ENCODE peak calls at places on chromosomes 11 and 22, in six cellular contexts. Z is lower lobe of right lung, P is kidney, W is spleen, T is NB4, N is fibroblast of lung. J is an unnamed sample.

GRCh38 chr11:94845622-94846021 is 77.5 kb downstream of the AMOTL1 start:
- DNase-seq in W (no peak), P (no peak), N (peak; percentile 84), T (no peak), Z (peak; percentile 53), J (no peak)

GRCh38 chr11:73350908-73351636 is 25.1 kb upstream of the RELT start:
- DNase-seq in P (no peak), T (peak; percentile 83), N (peak; percentile 88), W (peak; percentile 88), Z (peak; percentile 72), J (no peak)

GRCh38 chr11:130408401-130408890 is 20.0 kb downstream of the ADAMTS8 start:
- DNase-seq in N (no peak), T (no peak), Z (no peak), W (no peak), P (no peak), J (no peak)

GRCh38 chr11:118921121-118921928 is 4.4 kb downstream of the BCL9L start:
- DNase-seq in Z (peak; percentile 80), W (peak; percentile 76), T (peak; percentile 69), N (peak; percentile 97), P (peak; percentile 93), J (peak; percentile 82)

GRCh38 chr11:14454861-14455632 is 44.6 kb downstream of the COPB1 start:
- DNase-seq in P (no peak), W (no peak), Z (no peak), T (peak; percentile 22), N (peak; percentile 63), J (peak; percentile 3)

GRCh38 chr11:121723261-121723741 is 270.5 kb upstream of the SORL1-AS1 start:
- DNase-seq in W (no peak), N (peak; percentile 67), Z (no peak), P (no peak), T (no peak), J (peak; percentile 66)

GRCh38 chr11:8757047-8757446 is 74.5 kb downstream of the RPL27A start:
- DNase-seq in N (no peak), T (no peak), P (no peak), W (no peak), Z (no peak), J (no peak)

GRCh38 chr22:29744902-29745301 is 21.9 kb downstream of the ZMAT5 start:
- DNase-seq in Z (no peak), T (no peak), W (no peak), N (peak; percentile 59), P (no peak), J (peak; percentile 89)

GRCh38 chr22:39365406-39365782 is 15.6 kb downstream of the SYNGR1 start:
- DNase-seq in W (no peak), T (no peak), P (no peak), N (no peak), Z (no peak), J (no peak)

GRCh38 chr22:49348631-49349030 is 479.0 kb downstream of the BRD1 start:
- DNase-seq in W (peak; percentile 48), Z (peak; percentile 26), P (peak; percentile 34), T (no peak), N (no peak), J (no peak)

GRCh38 chr22:49699476-49699875 is 128.2 kb downstream of the BRD1 start:
- DNase-seq in Z (no peak), P (no peak), W (no peak), T (no peak), N (no peak), J (no peak)

GRCh38 chr11:5266609-5267008 is 3.1 kb downstream of the HBE1 start:
- DNase-seq in N (no peak), Z (no peak), T (no peak), W (no peak), P (no peak), J (no peak)

GRCh38 chr11:83132191-83132590 is 24.7 kb upstream of the PCF11 start:
- DNase-seq in P (no peak), T (no peak), W (no peak), N (no peak), Z (no peak), J (no peak)

GRCh38 chr11:82828472-82828871 is 71.8 kb downstream of the PRCP start:
- DNase-seq in P (no peak), T (no peak), W (no peak), Z (no peak), N (no peak), J (no peak)

GRCh38 chr22:49754674-49755590 is 72.7 kb downstream of the BRD1 start:
- DNase-seq in N (no peak), Z (no peak), P (peak; percentile 71), T (no peak), W (peak; percentile 53), J (no peak)

GRCh38 chr11:46066335-46066734 is 54.9 kb downstream of the PHF21A start:
- DNase-seq in Z (no peak), P (no peak), N (no peak), T (no peak), W (no peak), J (no peak)

GRCh38 chr22:24920029-24920428 is 26.5 kb downstream of the LHFPL7 start:
- DNase-seq in N (no peak), T (peak; percentile 19), W (no peak), P (no peak), Z (no peak), J (no peak)

GRCh38 chr22:46845281-46846153 is 83.1 kb downstream of the TBC1D22A start:
- DNase-seq in T (no peak), P (no peak), N (peak; percentile 86), Z (no peak), W (no peak), J (peak; percentile 26)

GRCh38 chr11:67204837-67205236 is 61.4 kb upstream of the GRK2 start:
- DNase-seq in T (no peak), P (no peak), Z (no peak), W (no peak), N (no peak), J (no peak)

GRCh38 chr11:124633355-124633754 is 10.7 kb downstream of the TBRG1 start:
- DNase-seq in N (no peak), W (no peak), T (no peak), P (no peak), Z (no peak), J (no peak)
- TF ChIP-seq CTCF in N (peak; percentile 25), W (no peak), T (no peak), P (no peak), Z (no peak), J (peak; percentile 46)

DNA sequence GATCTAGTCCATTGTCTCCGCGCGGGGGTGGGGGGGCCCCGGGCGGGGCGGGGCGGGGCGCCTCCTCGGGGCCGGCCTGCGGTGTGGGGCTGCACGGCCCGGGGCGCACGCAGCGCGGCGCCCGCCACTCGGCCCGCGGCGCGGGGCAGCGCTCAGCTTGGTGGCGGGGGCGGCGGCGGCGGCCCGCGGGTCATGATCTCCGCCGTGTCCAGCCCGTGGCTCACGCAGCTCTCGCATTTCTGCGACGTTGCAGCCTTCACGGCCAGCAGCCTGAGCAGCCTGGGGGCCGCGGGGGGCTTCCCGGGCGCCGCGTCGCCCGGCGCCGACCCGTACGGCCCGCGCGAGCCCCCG is at the start of gene TBX1:
- DNase-seq in T (peak; percentile 38), W (no peak), N (no peak), P (no peak), Z (no peak), J (no peak)
- H3K4me3 ChIP-seq in T (peak within 1 kb of the TSS; percentile 76), W (peak within 1 kb of the TSS; percentile 21), N (no peak within 1 kb of the TSS), P (no peak within 1 kb of the TSS), Z (peak within 1 kb of the TSS; percentile 31), J (no peak within 1 kb of the TSS)

GRCh38 chr11:19739872-19740271 is 27.2 kb downstream of the NAV2 start:
- DNase-seq in T (no peak), Z (no peak), W (no peak), N (peak; percentile 39), P (no peak), J (no peak)
- TF ChIP-seq CTCF in T (no peak), Z (no peak), W (no peak), N (peak; percentile 24), P (no peak), J (peak; percentile 46)

GRCh38 chr11:31871310-31872073 is 60.4 kb upstream of the PAX6 start:
- DNase-seq in P (no peak), Z (no peak), N (no peak), W (no peak), T (no peak), J (no peak)
- H3K4me3 ChIP-seq in P (no peak overlapping the region), Z (no peak overlapping the region), N (no peak overlapping the region), W (no peak overlapping the region), T (no peak overlapping the region), J (no peak overlapping the region)

DNA sequence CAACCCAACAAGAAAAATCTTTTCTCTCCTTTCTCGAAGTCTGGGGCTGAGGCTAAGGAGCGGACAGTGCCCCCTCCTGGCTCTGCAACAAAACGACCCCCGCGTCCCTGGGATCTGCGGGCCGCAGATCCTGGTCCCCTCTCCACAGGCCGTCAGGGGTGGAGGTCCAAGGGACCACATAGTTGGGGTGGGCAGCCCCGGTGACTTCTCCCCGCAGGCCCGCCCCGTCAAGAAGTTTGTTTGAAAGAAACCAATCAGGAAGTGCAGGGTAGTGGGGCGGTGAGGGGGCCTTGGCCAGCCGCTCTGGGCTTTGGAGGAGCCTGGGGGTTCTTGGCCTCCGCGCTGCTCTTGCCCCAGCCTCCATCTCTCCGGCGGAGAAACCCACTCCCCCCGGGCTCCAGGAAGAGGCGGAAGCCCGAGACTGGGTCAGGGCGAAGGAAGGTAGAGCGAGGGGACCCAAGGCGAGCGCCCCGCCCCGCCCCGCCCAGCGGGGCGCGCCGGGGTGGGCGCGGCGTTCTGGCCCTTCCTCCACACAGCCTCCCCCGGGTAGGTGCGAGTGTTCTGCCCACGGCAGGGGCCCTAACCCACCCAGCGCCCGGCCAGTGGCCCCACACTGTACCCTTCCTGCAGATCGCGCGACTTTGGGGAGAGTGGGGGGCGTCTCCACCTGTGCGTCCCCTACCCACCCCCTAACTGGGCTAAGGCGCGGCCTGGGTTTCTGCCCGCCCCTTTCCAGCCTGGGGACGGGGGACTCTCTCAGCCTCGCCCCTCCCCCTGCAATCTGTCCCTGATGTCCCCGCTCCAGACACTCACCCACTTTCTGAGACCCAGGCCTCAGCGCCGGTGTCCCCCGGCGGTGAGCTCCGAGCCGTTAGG is 1.3 kb downstream of the TP53I11 start:
- DNase-seq in P (peak; percentile 83), Z (peak; percentile 61), W (peak; percentile 88), N (peak; percentile 59), T (peak; percentile 78), J (peak; percentile 2)
- TF ChIP-seq CTCF in P (peak; percentile 3), Z (peak; percentile 57), W (peak; percentile 73), N (peak; percentile 65), T (peak; percentile 65), J (peak; percentile 68)

DNA sequence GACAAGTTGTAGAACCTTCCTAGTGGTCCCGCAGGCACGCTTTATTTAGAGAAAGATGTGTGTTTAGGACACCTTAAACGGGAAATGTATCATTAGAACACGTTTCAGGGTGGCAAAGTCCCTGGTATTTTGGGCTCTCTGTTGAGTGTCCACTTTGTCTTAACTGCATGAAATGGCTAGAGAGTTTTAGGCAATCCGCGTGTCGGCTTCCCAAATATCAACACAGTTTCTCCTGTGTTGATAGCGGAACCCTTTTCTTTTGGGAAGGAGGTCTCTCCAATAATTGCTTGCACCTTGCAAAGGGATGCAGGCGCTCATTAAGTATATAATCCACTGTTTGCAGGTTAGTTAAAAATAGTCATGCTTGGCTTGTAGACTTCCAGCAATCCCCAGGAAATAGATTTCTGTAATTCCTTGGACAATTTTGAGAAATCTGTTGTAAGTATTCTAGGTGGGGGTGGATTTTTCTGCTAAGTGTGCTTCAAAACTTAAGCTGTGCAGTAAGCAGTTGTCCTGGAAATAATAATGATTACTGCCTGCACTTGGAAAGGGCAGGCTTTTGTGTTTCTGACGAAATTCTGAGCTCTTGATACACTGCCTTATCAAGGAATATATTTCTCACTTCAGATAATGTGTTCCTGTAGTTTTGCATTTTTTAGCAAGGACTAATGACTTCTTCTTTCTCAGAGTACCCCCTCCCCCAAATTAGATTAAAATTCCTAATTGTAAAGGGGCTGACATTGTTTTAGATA is 120.1 kb downstream of the HIPK3 start:
- DNase-seq in N (no peak), T (no peak), W (no peak), P (no peak), Z (no peak), J (peak; percentile 13)
- H3K4me3 ChIP-seq in N (peak overlapping the region; percentile 28), T (no peak overlapping the region), W (peak overlapping the region; percentile 46), P (no peak overlapping the region), Z (no peak overlapping the region), J (peak overlapping the region; percentile 31)